ENCODE peak calls at places on chromosomes 16 and 17, in six cellular contexts. O, Y, Q, B, M and T are unnamed samples.

GRCh38 chr16:56767018-56767417 is 37.1 kb downstream of the NUP93 start:
- DNase-seq in O (no peak), Y (no peak), Q (no peak), B (no peak), M (no peak), T (no peak)

GRCh38 chr17:75237100-75238014 is 24.0 kb downstream of the GGA3 start:
- DNase-seq in O (no peak), Y (no peak), Q (no peak), B (no peak), M (no peak), T (no peak)

GRCh38 chr16:58579587-58579986 is 50.0 kb downstream of the CNOT1 start:
- DNase-seq in O (no peak), Y (no peak), Q (no peak), B (no peak), M (no peak), T (no peak)

GRCh38 chr17:82593590-82594087 is 54.6 kb downstream of the WDR45B start:
- DNase-seq in O (no peak), Y (no peak), Q (peak; percentile 65), B (no peak), M (no peak), T (no peak)

GRCh38 chr16:70685938-70686375 is at the start of gene MTSS2:
- DNase-seq in O (peak; percentile 92), Y (peak; percentile 74), Q (peak; percentile 80), B (peak; percentile 91), M (peak; percentile 89), T (peak; percentile 46)

GRCh38 chr16:10561425-10561824 is 19.0 kb downstream of the EMP2 start:
- DNase-seq in O (no peak), Y (no peak), Q (no peak), B (no peak), M (no peak), T (no peak)

GRCh38 chr16:86892509-86892908 is 314.2 kb downstream of the FOXL1 start:
- DNase-seq in O (no peak), Y (no peak), Q (no peak), B (no peak), M (no peak), T (no peak)

GRCh38 chr17:47810200-47810821 is 11.3 kb downstream of the OSBPL7 start:
- DNase-seq in O (peak; percentile 83), Y (peak; percentile 87), Q (peak; percentile 87), B (no peak), M (no peak), T (peak; percentile 40)

GRCh38 chr16:28838558-28838918 is 7.6 kb downstream of the TUFM start:
- DNase-seq in O (no peak), Y (no peak), Q (no peak), B (no peak), M (no peak), T (no peak)

GRCh38 chr17:55451203-55451641 is 29.6 kb upstream of the MMD start:
- DNase-seq in O (peak; percentile 79), Y (no peak), Q (no peak), B (no peak), M (no peak), T (no peak)

GRCh38 chr17:40415390-40415789 is 2.3 kb downstream of the TOP2A start:
- DNase-seq in O (peak; percentile 31), Y (no peak), Q (no peak), B (no peak), M (no peak), T (peak; percentile 13)

GRCh38 chr17:8125196-8125946 is 1.5 kb upstream of the HES7 start:
- DNase-seq in O (no peak), Y (peak; percentile 93), Q (peak; percentile 86), B (peak; percentile 79), M (peak; percentile 72), T (no peak)

GRCh38 chr17:3913531-3914318 is 2.5 kb downstream of the P2RX1 start:
- DNase-seq in O (peak; percentile 64), Y (peak; percentile 92), Q (peak; percentile 89), B (peak; percentile 70), M (peak; percentile 62), T (peak; percentile 11)

GRCh38 chr17:76252040-76252954 is 12.0 kb upstream of the RNF157 start:
- DNase-seq in O (peak; percentile 100), Y (peak; percentile 88), Q (peak; percentile 52), B (no peak), M (no peak), T (peak; percentile 93)

GRCh38 chr16:84699147-84699711 is 571 bp upstream of the USP10 start:
- DNase-seq in O (no peak), Y (no peak), Q (no peak), B (no peak), M (no peak), T (no peak)

GRCh38 chr17:45284176-45285140 is 22.6 kb upstream of the SPATA32 start:
- DNase-seq in O (no peak), Y (peak; percentile 70), Q (no peak), B (no peak), M (no peak), T (no peak)

GRCh38 chr17:65527381-65527780 is 34.1 kb downstream of the AXIN2 start:
- DNase-seq in O (no peak), Y (no peak), Q (no peak), B (peak; percentile 7), M (no peak), T (no peak)

GRCh38 chr16:50626868-50627267 is 54.2 kb downstream of the SNX20 start:
- DNase-seq in O (no peak), Y (no peak), Q (no peak), B (no peak), M (no peak), T (no peak)

GRCh38 chr17:65166785-65167184 is 29.6 kb downstream of the RGS9 start:
- DNase-seq in O (no peak), Y (no peak), Q (no peak), B (no peak), M (no peak), T (no peak)

GRCh38 chr17:81338301-81339179 is 43.4 kb upstream of the SLC38A10 start:
- DNase-seq in O (no peak), Y (no peak), Q (peak; percentile 46), B (peak; percentile 46), M (no peak), T (no peak)

GRCh38 chr16:30953511-30954124 is 3.9 kb upstream of the SETD1A start:
- DNase-seq in O (peak; percentile 60), Y (peak; percentile 79), Q (peak; percentile 73), B (peak; percentile 52), M (no peak), T (no peak)

GRCh38 chr16:85173981-85174751 is 61.9 kb upstream of the CIBAR2 start:
- DNase-seq in O (peak; percentile 90), Y (no peak), Q (peak; percentile 57), B (no peak), M (no peak), T (no peak)

GRCh38 chr16:57530104-57530522 is 6.3 kb downstream of the CCDC102A start:
- DNase-seq in O (peak; percentile 57), Y (peak; percentile 87), Q (no peak), B (peak; percentile 29), M (no peak), T (no peak)

GRCh38 chr17:59893617-59894100 is 738 bp downstream of the RPS6KB1 start:
- DNase-seq in O (no peak), Y (no peak), Q (no peak), B (no peak), M (no peak), T (no peak)

DNA sequence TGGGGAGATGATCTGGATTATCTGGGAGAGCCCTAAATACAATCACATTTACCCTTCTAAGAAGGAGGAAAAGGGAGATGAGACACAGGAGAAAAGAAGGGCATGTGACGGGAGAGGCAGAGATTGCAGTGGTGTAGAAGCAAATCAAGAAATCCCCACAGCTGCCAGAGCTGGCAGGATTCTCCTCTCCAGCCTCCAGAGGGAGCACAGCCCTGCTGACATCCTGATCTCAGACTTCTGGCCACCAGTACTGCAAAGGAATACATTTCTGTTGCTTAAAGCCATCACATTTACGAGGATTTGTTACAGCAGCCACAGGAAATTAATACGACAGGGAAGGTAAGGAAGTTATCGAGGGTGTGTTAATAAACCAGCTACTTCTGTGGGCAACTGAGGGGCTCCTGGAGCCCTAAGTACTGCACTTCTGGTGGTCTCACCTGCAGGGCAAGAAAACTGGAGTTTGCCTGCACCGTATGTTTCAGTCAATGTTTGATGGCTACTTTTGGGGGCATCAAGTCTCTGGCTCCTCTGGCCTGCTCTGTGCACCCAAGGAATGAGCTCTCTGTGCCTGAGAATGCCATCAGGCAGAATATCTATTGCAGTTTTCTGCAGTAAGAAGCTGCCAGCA is 22.9 kb upstream of the CDH13 start:
- DNase-seq in O (peak; percentile 68), Y (no peak), Q (peak; percentile 49), B (no peak), M (no peak), T (peak; percentile 40)
- TF ChIP-seq CTCF in O (peak; percentile 80), Y (peak; percentile 51), Q (peak; percentile 32), B (peak; percentile 22), M (no peak), T (peak; percentile 87)

GRCh38 chr17:73304971-73305786 is 6.6 kb downstream of the CDC42EP4 start:
- DNase-seq in O (peak; percentile 87), Y (peak; percentile 67), Q (peak; percentile 74), B (peak; percentile 65), M (no peak), T (no peak)
- TF ChIP-seq CTCF in O (peak; percentile 28), Y (peak; percentile 43), Q (no peak), B (peak; percentile 40), M (no peak), T (peak; percentile 46)

DNA sequence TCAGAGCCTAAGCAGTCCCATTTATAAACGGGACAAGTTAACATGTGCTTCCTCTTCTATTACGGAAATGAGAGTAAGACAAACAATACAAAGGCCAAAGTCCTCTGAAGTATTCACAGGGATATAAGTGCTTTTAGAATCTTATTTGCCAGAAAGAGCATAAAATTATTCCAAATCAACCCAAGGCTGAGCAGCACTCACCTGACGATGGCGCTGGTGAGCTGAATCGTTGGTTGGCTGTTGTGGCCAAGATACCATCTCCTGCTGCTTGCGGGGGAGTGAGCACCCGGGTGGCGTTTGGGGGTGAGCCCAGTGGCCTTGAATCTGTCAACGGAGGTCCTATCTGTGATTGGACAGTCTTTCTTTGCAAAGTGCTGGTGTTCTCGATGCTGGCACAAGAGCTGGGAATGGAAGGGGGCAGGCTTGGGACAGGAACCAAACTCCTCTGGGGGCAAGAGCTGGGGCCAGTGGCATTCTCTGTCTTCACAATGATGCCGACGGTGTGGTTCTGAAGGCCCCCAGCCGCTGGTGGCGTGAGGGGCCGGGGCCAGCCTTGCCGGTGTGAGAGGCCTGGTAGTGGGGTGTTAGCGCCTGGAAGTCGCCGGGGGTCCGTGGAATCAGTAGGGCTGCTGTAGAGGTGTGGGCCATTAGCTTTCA is 9.5 kb upstream of the DHRS13 start:
- DNase-seq in O (no peak), Y (no peak), Q (peak; percentile 86), B (no peak), M (no peak), T (no peak)
- TF ChIP-seq CTCF in O (peak; percentile 8), Y (peak; percentile 43), Q (peak; percentile 47), B (no peak), M (no peak), T (peak; percentile 35)

GRCh38 chr16:49528035-49528434 is 154.4 kb downstream of the C16orf78 start:
- DNase-seq in O (no peak), Y (no peak), Q (no peak), B (no peak), M (peak; percentile 36), T (no peak)
- TF ChIP-seq CTCF in O (no peak), Y (no peak), Q (no peak), B (no peak), M (no peak), T (no peak)

GRCh38 chr17:62987136-62987535 is 21.1 kb downstream of the TANC2 start:
- DNase-seq in O (no peak), Y (no peak), Q (no peak), B (no peak), M (no peak), T (no peak)
- TF ChIP-seq CTCF in O (peak; percentile 6), Y (no peak), Q (no peak), B (no peak), M (no peak), T (peak; percentile 14)